ENCODE peak calls at places on chromosome 9, in eight cellular contexts. D is CD4-positive, alpha-beta T cell; Z is astrocyte of the spinal cord; G is adipocyte; M is activated CD4-positive, alpha-beta T cell treated with anti-CD3 and anti-CD28 coated beads, Interleukin-2, amount 50 U/mL, for 1 hour; X is occipital lobe; P is T-helper 2 cell; Y is naive thymus-derived CD8-positive, alpha-beta T cell. W is an unnamed sample.

GRCh38 chr9:94743035-94743954 is 16.8 kb downstream of the AOPEP start:
- DNase-seq in D (no peak), Z (no peak), G (no peak), M (no peak), X (no peak), P (no peak), Y (no peak), W (no peak)

GRCh38 chr9:129335456-129336129 is 157.5 kb upstream of the IER5L start:
- DNase-seq in D (no peak), Z (no peak), G (no peak), M (no peak), X (no peak), P (no peak), Y (no peak), W (no peak)

GRCh38 chr9:25864509-25864908 is 186.3 kb upstream of the TUSC1 start:
- DNase-seq in D (no peak), Z (no peak), G (peak), M (no peak), X (no peak), P (no peak), Y (no peak), W (no peak)

GRCh38 chr9:121952611-121953010 is 140.5 kb downstream of the TTLL11 start:
- DNase-seq in D (no peak), Z (no peak), G (no peak), M (no peak), X (no peak), P (no peak), Y (no peak), W (no peak)

GRCh38 chr9:135907006-135907434 is 326 bp downstream of the CAMSAP1 start:
- DNase-seq in D (no peak), Z (peak), G (no peak), M (no peak), X (no peak), P (no peak), Y (no peak), W (no peak)

GRCh38 chr9:72996106-72996505 is 43.3 kb upstream of the ALDH1A1 start:
- DNase-seq in D (no peak), Z (no peak), G (peak), M (no peak), X (no peak), P (no peak), Y (no peak), W (no peak)

GRCh38 chr9:108050894-108051293 is 561.3 kb upstream of the KLF4 start:
- DNase-seq in D (no peak), Z (no peak), G (no peak), M (no peak), X (no peak), P (no peak), Y (no peak), W (no peak)

GRCh38 chr9:78396087-78396486 is 99.2 kb downstream of the PSAT1 start:
- DNase-seq in D (no peak), Z (no peak), G (no peak), M (no peak), X (no peak), P (no peak), Y (no peak), W (no peak)

GRCh38 chr9:127874301-127875216 is 2.9 kb downstream of the AK1 start:
- DNase-seq in D (no peak), Z (no peak), G (no peak), M (no peak), X (no peak), P (no peak), Y (no peak), W (no peak)

GRCh38 chr9:117413346-117414219 is 1.3 kb downstream of the ASTN2 start:
- DNase-seq in D (no peak), Z (no peak), G (no peak), M (no peak), X (no peak), P (no peak), Y (no peak), W (no peak)

GRCh38 chr9:32423371-32423770 is 38.9 kb downstream of the ACO1 start:
- DNase-seq in D (no peak), Z (peak), G (peak), M (no peak), X (no peak), P (no peak), Y (no peak), W (no peak)

GRCh38 chr9:135524130-135524861 is 3.1 kb downstream of the LCN1 start:
- DNase-seq in D (no peak), Z (no peak), G (peak), M (no peak), X (no peak), P (no peak), Y (no peak), W (no peak)

GRCh38 chr9:134485653-134486052 is 155.9 kb upstream of the COL5A1 start:
- DNase-seq in D (no peak), Z (no peak), G (no peak), M (no peak), X (no peak), P (no peak), Y (no peak), W (peak)

GRCh38 chr9:16417101-16417500 is 453.4 kb downstream of the BNC2 start:
- DNase-seq in D (no peak), Z (peak), G (peak), M (no peak), X (no peak), P (no peak), Y (no peak), W (no peak)

GRCh38 chr9:111300140-111300735 is 29.8 kb downstream of the OR2K2 start:
- DNase-seq in D (no peak), Z (no peak), G (no peak), M (no peak), X (no peak), P (no peak), Y (no peak), W (no peak)

GRCh38 chr9:15696979-15697378 is 144.1 kb downstream of the CCDC171 start:
- DNase-seq in D (no peak), Z (no peak), G (peak), M (no peak), X (no peak), P (no peak), Y (no peak), W (no peak)

GRCh38 chr9:88577736-88578485 is 42.9 kb downstream of the NXNL2 start:
- DNase-seq in D (no peak), Z (no peak), G (no peak), M (no peak), X (no peak), P (no peak), Y (no peak), W (no peak)

GRCh38 chr9:122468735-122469134 is 9.0 kb downstream of the OR1J1 start:
- DNase-seq in D (no peak), Z (no peak), G (peak), M (no peak), X (no peak), P (no peak), Y (no peak), W (no peak)

GRCh38 chr9:80699551-80699998 is 989.8 kb downstream of the TLE1 start:
- DNase-seq in D (no peak), Z (peak), G (peak), M (no peak), X (no peak), P (no peak), Y (no peak), W (no peak)

GRCh38 chr9:123382659-123383511 is 26.9 kb downstream of the CRB2 start:
- DNase-seq in D (no peak), Z (no peak), G (no peak), M (no peak), X (no peak), P (no peak), Y (no peak), W (no peak)

GRCh38 chr9:136688274-136689107 is 1.2 kb upstream of the AGPAT2 start:
- DNase-seq in D (no peak), Z (no peak), G (no peak), M (no peak), X (no peak), P (no peak), Y (no peak), W (no peak)

GRCh38 chr9:121690316-121690715 is 38.9 kb downstream of the DAB2IP start:
- DNase-seq in D (no peak), Z (no peak), G (no peak), M (no peak), X (no peak), P (no peak), Y (no peak), W (no peak)

GRCh38 chr9:111483862-111484563 is at the start of gene ECPAS:
- DNase-seq in D (peak), Z (peak), G (peak), M (peak), X (peak), P (peak), Y (peak), W (peak)

W was measured in activated naive CD8-positive, alpha-beta T cell treated with anti-CD3 and anti-CD28 coated beads, Interleukin-2, amount 10 ng/mL, durations not matched to agents 7 days and 5 days.